ENCODE peak calls at places on chromosomes 5 and 9, in four cellular contexts. H is CD8-positive, alpha-beta T cell; B is WTC11; Q is type B pancreatic cell. Z is an unnamed sample.

GRCh38 chr5:158922816-158923215 is 176.9 kb downstream of the EBF1 start:
- DNase-seq in H (no peak), B (no peak), Q (no peak), Z (no peak)

GRCh38 chr5:109141499-109142200 is 268.1 kb downstream of the PJA2 start:
- DNase-seq in H (no peak), B (peak), Q (no peak), Z (no peak)

GRCh38 chr9:104856413-104856941 is 71.5 kb downstream of the ABCA1 start:
- DNase-seq in H (no peak), B (no peak), Q (no peak), Z (no peak)

GRCh38 chr9:90998573-90998972 is 197.0 kb downstream of the SYK start:
- DNase-seq in H (no peak), B (no peak), Q (no peak), Z (no peak)

GRCh38 chr5:35810561-35810960 is 46.1 kb upstream of the IL7R start:
- DNase-seq in H (peak), B (no peak), Q (no peak), Z (no peak)

GRCh38 chr5:56951946-56952691 is at the start of gene MIER3:
- DNase-seq in H (peak), B (peak), Q (peak), Z (peak)

GRCh38 chr5:6328173-6328572 is 50.2 kb downstream of the MED10 start:
- DNase-seq in H (no peak), B (peak), Q (no peak), Z (no peak)

GRCh38 chr5:127028822-127029457 is 1.4 kb downstream of the MARCHF3 start:
- DNase-seq in H (no peak), B (no peak), Q (no peak), Z (peak)

GRCh38 chr9:129556576-129557191 is 64.2 kb downstream of the C9orf50 start:
- DNase-seq in H (no peak), B (no peak), Q (no peak), Z (no peak)

GRCh38 chr9:117747571-117747970 is 43.4 kb downstream of the TLR4 start:
- DNase-seq in H (no peak), B (no peak), Q (no peak), Z (no peak)

GRCh38 chr9:121447341-121447834 is 52.3 kb downstream of the GGTA1 start:
- DNase-seq in H (no peak), B (no peak), Q (no peak), Z (no peak)

GRCh38 chr9:33329117-33329563 is 38.8 kb downstream of the NFX1 start:
- DNase-seq in H (no peak), B (no peak), Q (no peak), Z (no peak)

GRCh38 chr5:169164481-169164925 is 136.4 kb downstream of the SLIT3 start:
- DNase-seq in H (no peak), B (peak), Q (no peak), Z (no peak)

GRCh38 chr9:113558632-113559502 is 95.3 kb downstream of the RGS3 start:
- DNase-seq in H (no peak), B (no peak), Q (no peak), Z (peak)

GRCh38 chr5:132257131-132258101 is at the start of gene PDLIM4:
- DNase-seq in H (no peak), B (peak), Q (peak), Z (no peak)

GRCh38 chr5:115810776-115811175 is 5.7 kb downstream of the CDO1 start:
- DNase-seq in H (no peak), B (no peak), Q (no peak), Z (no peak)

GRCh38 chr9:95641591-95641990 is 124.8 kb upstream of the PTCH1 start:
- DNase-seq in H (no peak), B (no peak), Q (no peak), Z (peak)

GRCh38 chr5:172881691-172882370 is 47.8 kb downstream of the ERGIC1 start:
- DNase-seq in H (no peak), B (no peak), Q (no peak), Z (no peak)

GRCh38 chr5:65027149-65027548 is 258.4 kb downstream of the CWC27 start:
- DNase-seq in H (no peak), B (no peak), Q (no peak), Z (no peak)

GRCh38 chr5:81391-82021 is 10.5 kb upstream of the PLEKHG4B start:
- DNase-seq in H (no peak), B (no peak), Q (peak), Z (no peak)

GRCh38 chr5:80182802-80183645 is 72.8 kb downstream of the SERINC5 start:
- DNase-seq in H (peak), B (peak), Q (no peak), Z (no peak)

GRCh38 chr9:84490206-84490605 is 149.6 kb upstream of the SLC28A3 start:
- DNase-seq in H (no peak), B (no peak), Q (no peak), Z (no peak)

GRCh38 chr5:157160001-157160400 is 6.1 kb downstream of the GARIN3 start:
- DNase-seq in H (peak), B (no peak), Q (no peak), Z (no peak)

GRCh38 chr9:85430659-85431370 is 310.9 kb downstream of the AGTPBP1 start:
- DNase-seq in H (no peak), B (no peak), Q (no peak), Z (no peak)

GRCh38 chr5:178199581-178200434 is 4.5 kb upstream of the HNRNPAB start:
- DNase-seq in H (no peak), B (peak), Q (no peak), Z (no peak)

GRCh38 chr9:133734600-133735414 is 3.3 kb downstream of the SARDH start:
- DNase-seq in H (no peak), B (no peak), Q (peak), Z (no peak)

GRCh38 chr5:110159202-110159601 is 469.5 kb downstream of the MAN2A1 start:
- DNase-seq in H (no peak), B (no peak), Q (no peak), Z (no peak)

GRCh38 chr9:94631599-94631998 is 7.7 kb downstream of the FBP1 start:
- DNase-seq in H (no peak), B (no peak), Q (no peak), Z (no peak)

GRCh38 chr5:170254056-170254455 is 21.3 kb downstream of the C5orf58 start:
- DNase-seq in H (peak), B (no peak), Q (no peak), Z (no peak)

GRCh38 chr5:29942089-29942488 is 1251.4 kb upstream of the CDH6 start:
- DNase-seq in H (no peak), B (no peak), Q (no peak), Z (no peak)

GRCh38 chr9:37944671-37945481 is 40.9 kb upstream of the SLC25A51 start:
- DNase-seq in H (no peak), B (peak), Q (no peak), Z (no peak)

GRCh38 chr9:130368631-130369103 is 76.1 kb upstream of the ASS1 start:
- DNase-seq in H (no peak), B (no peak), Q (no peak), Z (no peak)

GRCh38 chr9:100352201-100352726 is 478 bp downstream of the TEX10 start:
- DNase-seq in H (peak), B (peak), Q (peak), Z (no peak)

GRCh38 chr9:9216934-9217333 is 1395.9 kb downstream of the PTPRD start:
- DNase-seq in H (no peak), B (no peak), Q (no peak), Z (no peak)

GRCh38 chr9:124436320-124436719 is 13.9 kb upstream of the ADGRD2 start:
- DNase-seq in H (no peak), B (no peak), Q (no peak), Z (no peak)

GRCh38 chr9:19369107-19369506 is 10.9 kb downstream of the RPS6 start:
- DNase-seq in H (no peak), B (no peak), Q (no peak), Z (no peak)